ENCODE peak calls at places on chromosomes 5 and 9, in ten cellular contexts. K, G, M, S, I, F, E, H, P and D are unnamed samples.

GRCh38 chr5:133244242-133244641 is 192.4 kb downstream of the HSPA4 start:
- DNase-seq in K (no peak), G (peak), M (no peak), S (no peak), I (no peak), F (no peak), E (no peak), H (peak), P (no peak), D (no peak)

GRCh38 chr5:156169495-156169894 is 157.5 kb upstream of the SGCD start:
- DNase-seq in K (no peak), G (no peak), M (no peak), S (no peak), I (no peak), F (no peak), E (no peak), H (no peak), P (no peak), D (no peak)

GRCh38 chr9:30201024-30201423 is 2183.4 kb upstream of the ACO1 start:
- DNase-seq in K (no peak), G (no peak), M (no peak), S (no peak), I (no peak), F (no peak), E (no peak), H (no peak), P (no peak), D (no peak)

GRCh38 chr5:57416246-57416996 is 66.2 kb downstream of the ACTBL2 start:
- DNase-seq in K (no peak), G (no peak), M (no peak), S (no peak), I (no peak), F (no peak), E (no peak), H (no peak), P (peak), D (no peak)

GRCh38 chr5:17190242-17190778 is 27.1 kb upstream of the BASP1 start:
- DNase-seq in K (peak), G (peak), M (no peak), S (peak), I (no peak), F (peak), E (no peak), H (peak), P (peak), D (no peak)

GRCh38 chr9:72588336-72588735 is 66.9 kb downstream of the TMC1 start:
- DNase-seq in K (no peak), G (no peak), M (no peak), S (no peak), I (no peak), F (no peak), E (no peak), H (no peak), P (peak), D (no peak)

GRCh38 chr9:136011703-136012496 is 50.7 kb upstream of the UBAC1 start:
- DNase-seq in K (no peak), G (no peak), M (no peak), S (no peak), I (no peak), F (peak), E (no peak), H (no peak), P (peak), D (no peak)

GRCh38 chr5:1107167-1108007 is 4.5 kb downstream of the SLC12A7 start:
- DNase-seq in K (no peak), G (no peak), M (no peak), S (no peak), I (no peak), F (no peak), E (no peak), H (no peak), P (no peak), D (no peak)

GRCh38 chr5:57825026-57825683 is 342.5 kb upstream of the ACTBL2 start:
- DNase-seq in K (no peak), G (no peak), M (no peak), S (no peak), I (no peak), F (no peak), E (no peak), H (no peak), P (peak), D (no peak)

GRCh38 chr5:73899055-73899454 is 273.1 kb downstream of the ARHGEF28 start:
- DNase-seq in K (no peak), G (peak), M (no peak), S (no peak), I (no peak), F (no peak), E (no peak), H (no peak), P (no peak), D (peak)

GRCh38 chr9:95874303-95874988 is 1.0 kb upstream of the ERCC6L2 start:
- DNase-seq in K (no peak), G (no peak), M (no peak), S (no peak), I (no peak), F (no peak), E (no peak), H (no peak), P (peak), D (no peak)

GRCh38 chr5:96459313-96460109 is 26.5 kb upstream of the PCSK1 start:
- DNase-seq in K (no peak), G (no peak), M (no peak), S (no peak), I (no peak), F (no peak), E (no peak), H (peak), P (no peak), D (no peak)

GRCh38 chr9:132837501-132838268 is 40.4 kb downstream of the AK8 start:
- DNase-seq in K (no peak), G (no peak), M (no peak), S (no peak), I (no peak), F (no peak), E (no peak), H (no peak), P (no peak), D (no peak)

GRCh38 chr9:115469826-115470225 is 351.9 kb upstream of the TNC start:
- DNase-seq in K (no peak), G (no peak), M (no peak), S (no peak), I (no peak), F (no peak), E (no peak), H (no peak), P (no peak), D (no peak)

GRCh38 chr9:6557883-6558282 is 87.6 kb downstream of the GLDC start:
- DNase-seq in K (peak), G (no peak), M (no peak), S (peak), I (no peak), F (peak), E (no peak), H (peak), P (no peak), D (no peak)

GRCh38 chr9:134284273-134284672 is 42.0 kb upstream of the RXRA start:
- DNase-seq in K (no peak), G (no peak), M (no peak), S (no peak), I (no peak), F (peak), E (no peak), H (no peak), P (no peak), D (no peak)

GRCh38 chr9:134486127-134486995 is 155.2 kb upstream of the COL5A1 start:
- DNase-seq in K (no peak), G (no peak), M (no peak), S (no peak), I (no peak), F (peak), E (no peak), H (no peak), P (no peak), D (no peak)

GRCh38 chr5:122129332-122129731 is at the start of gene ZNF474:
- DNase-seq in K (no peak), G (no peak), M (no peak), S (peak), I (no peak), F (peak), E (no peak), H (no peak), P (peak), D (no peak)

GRCh38 chr5:181161534-181162175 is 14.3 kb downstream of the OR2V2 start:
- DNase-seq in K (no peak), G (no peak), M (no peak), S (no peak), I (no peak), F (no peak), E (no peak), H (no peak), P (no peak), D (no peak)

GRCh38 chr5:169569513-169569912 is 14.1 kb upstream of the SPDL1 start:
- DNase-seq in K (no peak), G (no peak), M (no peak), S (no peak), I (no peak), F (no peak), E (no peak), H (no peak), P (no peak), D (no peak)

GRCh38 chr9:93262537-93263310 is 78.8 kb downstream of the WNK2 start:
- DNase-seq in K (no peak), G (peak), M (no peak), S (no peak), I (no peak), F (peak), E (no peak), H (peak), P (no peak), D (no peak)

GRCh38 chr9:15222313-15222712 is 84.7 kb downstream of the TTC39B start:
- DNase-seq in K (no peak), G (no peak), M (no peak), S (no peak), I (no peak), F (no peak), E (no peak), H (no peak), P (no peak), D (no peak)

GRCh38 chr5:126939887-126940286 is 90.5 kb downstream of the MARCHF3 start:
- DNase-seq in K (no peak), G (no peak), M (no peak), S (no peak), I (no peak), F (no peak), E (no peak), H (no peak), P (no peak), D (no peak)

GRCh38 chr5:109345699-109346098 is 64.1 kb downstream of the PJA2 start:
- DNase-seq in K (no peak), G (no peak), M (no peak), S (no peak), I (no peak), F (no peak), E (no peak), H (no peak), P (no peak), D (no peak)

GRCh38 chr9:87116492-87116891 is 169.2 kb upstream of the GAS1 start:
- DNase-seq in K (no peak), G (no peak), M (no peak), S (no peak), I (no peak), F (peak), E (no peak), H (no peak), P (no peak), D (no peak)

GRCh38 chr5:33153891-33154290 is 286.9 kb upstream of the TARS1 start:
- DNase-seq in K (no peak), G (no peak), M (no peak), S (no peak), I (no peak), F (no peak), E (no peak), H (no peak), P (peak), D (no peak)

GRCh38 chr5:6504677-6505414 is 56.2 kb downstream of the UBE2QL1 start:
- DNase-seq in K (no peak), G (no peak), M (no peak), S (no peak), I (no peak), F (no peak), E (no peak), H (peak), P (peak), D (no peak)

GRCh38 chr5:104179057-104179456 is 616.5 kb upstream of the NUDT12 start:
- DNase-seq in K (peak), G (peak), M (no peak), S (no peak), I (no peak), F (peak), E (peak), H (no peak), P (peak), D (peak)

GRCh38 chr9:130117376-130117775 is 54.8 kb upstream of the NCS1 start:
- DNase-seq in K (no peak), G (no peak), M (no peak), S (no peak), I (no peak), F (no peak), E (no peak), H (no peak), P (no peak), D (no peak)

GRCh38 chr9:134769084-134769455 is 111.5 kb upstream of the FCN2 start:
- DNase-seq in K (no peak), G (no peak), M (no peak), S (no peak), I (no peak), F (no peak), E (no peak), H (no peak), P (no peak), D (no peak)

GRCh38 chr5:14101922-14102321 is 41.2 kb upstream of the TRIO start:
- DNase-seq in K (no peak), G (no peak), M (no peak), S (no peak), I (no peak), F (no peak), E (no peak), H (no peak), P (no peak), D (no peak)

GRCh38 chr5:80809451-80809850 is 150.7 kb upstream of the RASGRF2 start:
- DNase-seq in K (no peak), G (no peak), M (no peak), S (no peak), I (no peak), F (no peak), E (no peak), H (no peak), P (no peak), D (no peak)

GRCh38 chr5:38463634-38464521 is 92.6 kb downstream of the LIFR start:
- DNase-seq in K (no peak), G (no peak), M (no peak), S (no peak), I (no peak), F (no peak), E (no peak), H (no peak), P (peak), D (no peak)

GRCh38 chr5:132049559-132049958 is 10.9 kb upstream of the IL3 start:
- DNase-seq in K (no peak), G (no peak), M (no peak), S (no peak), I (no peak), F (no peak), E (no peak), H (no peak), P (no peak), D (no peak)

GRCh38 chr5:181203842-181204560 is 995 bp downstream of the TRIM7 start:
- DNase-seq in K (no peak), G (no peak), M (peak), S (no peak), I (no peak), F (no peak), E (no peak), H (no peak), P (no peak), D (no peak)

GRCh38 chr9:92538541-92538940 is 2.8 kb upstream of the ECM2 start:
- DNase-seq in K (no peak), G (no peak), M (no peak), S (no peak), I (no peak), F (no peak), E (no peak), H (no peak), P (peak), D (no peak)

GRCh38 chr5:176899296-176899891 is at the start of gene HK3:
- DNase-seq in K (no peak), G (no peak), M (no peak), S (no peak), I (no peak), F (no peak), E (no peak), H (no peak), P (no peak), D (no peak)